ENCODE peak calls at places on chromosomes 2 and 18, in eight cellular contexts. E is epithelial cell of esophagus, V is pancreas, Q is AG10803, Z is right atrium auricular region, K is sigmoid colon, A is AG04450, B is lower leg skin. N is an unnamed sample.

GRCh38 chr2:121471571-121472464 is 58.9 kb upstream of the RNU4ATAC start:
- DNase-seq in K (no peak), B (no peak), E (no peak), Q (peak; percentile 85), V (no peak), A (peak; percentile 36), Z (no peak), N (peak; percentile 80)

GRCh38 chr2:214856116-214856515 is 46.6 kb upstream of the BARD1 start:
- DNase-seq in A (peak; percentile 1), Q (peak; percentile 51), Z (no peak), E (peak; percentile 23), V (no peak), K (no peak), B (no peak), N (peak; percentile 13)

GRCh38 chr18:31143025-31143424 is 19.6 kb downstream of the DSC1 start:
- DNase-seq in V (no peak), Z (no peak), B (no peak), A (no peak), K (no peak), E (peak; percentile 69), Q (no peak), N (no peak)

GRCh38 chr2:232885264-232885961 is 15.3 kb downstream of the SNORC start:
- DNase-seq in B (peak; percentile 81), Z (no peak), E (peak; percentile 54), V (no peak), A (no peak), Q (no peak), K (no peak), N (no peak)

GRCh38 chr2:196821195-196821594 is 12.0 kb upstream of the C2orf66 start:
- DNase-seq in V (no peak), A (peak; percentile 7), E (peak; percentile 37), K (no peak), B (no peak), Q (peak; percentile 33), Z (no peak), N (no peak)

GRCh38 chr2:25009954-25010353 is 31.9 kb upstream of the EFR3B start:
- DNase-seq in Z (no peak), E (peak; percentile 76), K (no peak), V (no peak), B (no peak), Q (no peak), A (no peak), N (no peak)

GRCh38 chr2:172091626-172092566 is 6.6 kb downstream of the DLX1 start:
- DNase-seq in K (no peak), V (no peak), Z (no peak), E (no peak), A (no peak), B (peak; percentile 17), Q (no peak), N (no peak)

GRCh38 chr2:229090231-229090630 is 180.9 kb downstream of the PID1 start:
- DNase-seq in Z (no peak), Q (peak; percentile 10), E (peak; percentile 18), B (no peak), V (no peak), K (no peak), A (no peak), N (no peak)

GRCh38 chr18:68861365-68861764 is 63.5 kb downstream of the CCDC102B start:
- DNase-seq in B (no peak), E (no peak), Z (no peak), K (no peak), Q (no peak), A (no peak), V (no peak), N (no peak)

GRCh38 chr18:59085126-59085794 is 54.4 kb upstream of the SEC11C start:
- DNase-seq in B (no peak), Q (no peak), V (no peak), Z (no peak), E (no peak), K (no peak), A (no peak), N (no peak)

GRCh38 chr2:120625865-120626560 is 109.7 kb upstream of the GLI2 start:
- DNase-seq in E (no peak), A (no peak), K (peak; percentile 58), B (peak; percentile 78), Z (no peak), V (peak; percentile 86), Q (no peak), N (no peak)

GRCh38 chr2:139031722-139032121 is 251.5 kb upstream of the NXPH2 start:
- DNase-seq in B (no peak), Q (no peak), E (peak; percentile 53), K (no peak), Z (no peak), A (no peak), V (no peak), N (peak; percentile 8)

GRCh38 chr2:38610851-38611801 is 8.4 kb upstream of the HNRNPLL start:
- DNase-seq in A (no peak), K (no peak), Q (peak; percentile 28), Z (no peak), E (peak; percentile 81), B (no peak), V (no peak), N (no peak)

GRCh38 chr2:190320696-190321095 is 1.1 kb upstream of the HIBCH start:
- DNase-seq in Z (no peak), E (no peak), A (no peak), Q (no peak), V (no peak), B (no peak), K (no peak), N (no peak)

DNA sequence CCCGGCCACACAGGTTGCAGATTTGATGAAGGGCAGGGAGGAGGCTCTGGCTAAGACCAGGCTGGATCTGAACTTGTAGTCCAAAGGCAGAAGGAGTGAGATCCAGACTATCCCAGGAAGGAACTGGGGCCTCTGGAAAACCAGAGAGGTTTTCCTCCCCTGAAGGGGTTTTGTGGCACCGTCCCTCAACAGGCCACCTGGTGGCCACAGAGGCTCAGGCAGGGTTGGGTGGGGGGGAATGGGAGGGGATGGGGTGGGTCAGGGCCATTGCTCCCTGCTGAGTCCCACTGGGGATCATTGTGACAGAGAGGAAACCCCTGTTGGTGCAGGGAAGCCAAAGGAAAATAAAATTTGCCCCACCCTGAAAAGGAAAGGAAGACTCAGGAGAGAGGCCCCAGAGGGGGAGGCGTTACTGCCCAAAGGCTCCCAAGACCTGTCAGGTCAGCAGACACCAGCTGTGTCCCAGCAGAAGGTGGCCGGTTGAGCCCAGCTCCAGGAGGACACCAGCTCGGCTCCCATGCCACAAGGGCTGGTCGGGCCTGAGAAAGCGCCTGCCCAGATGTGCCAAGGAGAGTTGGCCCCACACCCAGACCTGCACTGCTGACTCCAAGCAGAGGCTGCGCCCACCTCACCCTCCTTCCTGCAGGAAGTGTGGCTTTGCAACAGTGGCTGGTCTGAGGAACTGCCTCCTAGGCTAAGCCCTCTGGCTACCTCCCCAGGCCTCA is 37.3 kb upstream of the PTMA start:
- DNase-seq in A (no peak), Q (no peak), Z (no peak), B (no peak), E (no peak), K (peak; percentile 71), V (no peak), N (no peak)
- TF ChIP-seq CTCF in A (peak; percentile 26), Q (peak; percentile 14), Z (peak; percentile 68), B (no peak), E (peak; percentile 22), K (peak; percentile 35), V (no peak), N (no peak)

GRCh38 chr2:19769513-19769912 is 132.3 kb downstream of the TTC32 start:
- DNase-seq in K (no peak), V (no peak), A (no peak), B (no peak), Z (no peak), Q (no peak), E (peak; percentile 40), N (no peak)
- H3K4me3 ChIP-seq in K (no peak overlapping the region), V (no peak overlapping the region), A (no peak overlapping the region), B (no peak overlapping the region), Z (no peak overlapping the region), Q (no peak overlapping the region), E (no peak overlapping the region), N (no peak overlapping the region)

GRCh38 chr2:112646791-112647720 is 1.3 kb downstream of the SLC20A1 start:
- DNase-seq in Q (no peak), K (peak; percentile 33), V (no peak), A (no peak), B (no peak), E (no peak), Z (peak; percentile 49), N (no peak)

GRCh38 chr2:112644155-112644932 is 1.4 kb upstream of the SLC20A1 start:
- DNase-seq in V (no peak), Z (no peak), Q (peak; percentile 20), A (no peak), B (no peak), E (peak; percentile 70), K (no peak), N (no peak)

GRCh38 chr2:112646102-112646719 is 472 bp downstream of the SLC20A1 start:
- DNase-seq in V (peak; percentile 51), Z (no peak), E (no peak), B (peak; percentile 89), A (no peak), K (peak; percentile 72), Q (no peak), N (no peak)

GRCh38 chr2:112644933-112645395 is 775 bp upstream of the SLC20A1 start:
- DNase-seq in Z (no peak), K (no peak), B (no peak), V (no peak), E (no peak), Q (no peak), A (no peak), N (no peak)

DNA sequence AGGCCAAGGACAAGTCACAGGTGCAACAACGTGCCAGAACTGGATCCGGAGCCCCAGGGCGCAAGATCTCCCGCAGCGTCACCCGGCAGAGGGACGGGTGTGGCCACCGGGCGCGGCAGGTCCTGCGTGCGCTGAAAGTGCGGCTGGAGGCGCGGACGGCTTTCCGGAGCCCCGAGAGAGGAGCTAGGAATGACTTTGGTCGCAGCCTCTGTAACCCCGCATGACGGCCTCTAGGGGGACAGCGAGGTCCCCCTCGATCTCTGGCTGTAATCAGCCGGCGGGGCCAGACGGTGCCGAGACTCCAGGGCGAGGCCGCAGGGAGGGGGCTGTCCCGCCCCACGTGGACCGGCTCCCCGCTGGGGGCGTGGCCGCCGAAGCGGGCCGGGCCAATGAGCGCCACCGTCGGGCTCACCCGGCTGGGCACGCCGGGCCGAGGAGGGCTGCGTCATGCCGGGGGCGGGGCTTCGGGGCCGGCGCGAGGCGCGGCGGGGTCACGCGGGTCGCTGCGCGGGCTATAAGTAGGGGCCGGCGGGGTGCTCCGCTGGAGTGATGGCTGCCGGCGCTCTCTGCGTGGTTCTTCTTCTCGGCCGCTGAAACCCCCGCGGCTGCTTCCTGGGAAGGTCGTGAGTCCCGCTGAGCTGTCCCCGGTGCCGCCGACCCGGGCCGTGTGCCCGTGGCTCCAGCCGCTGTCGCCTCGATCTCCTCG is at the start of gene SLC20A1:
- DNase-seq in Z (peak; percentile 93), E (peak; percentile 94), Q (peak; percentile 90), A (peak; percentile 69), K (peak; percentile 97), V (peak; percentile 96), B (peak; percentile 99), N (peak; percentile 69)
- TF ChIP-seq CTCF in Z (peak; percentile 3), E (peak; percentile 5), Q (peak; percentile 43), A (peak; percentile 32), K (peak; percentile 15), V (no peak), B (no peak), N (peak; percentile 25)

DNA sequence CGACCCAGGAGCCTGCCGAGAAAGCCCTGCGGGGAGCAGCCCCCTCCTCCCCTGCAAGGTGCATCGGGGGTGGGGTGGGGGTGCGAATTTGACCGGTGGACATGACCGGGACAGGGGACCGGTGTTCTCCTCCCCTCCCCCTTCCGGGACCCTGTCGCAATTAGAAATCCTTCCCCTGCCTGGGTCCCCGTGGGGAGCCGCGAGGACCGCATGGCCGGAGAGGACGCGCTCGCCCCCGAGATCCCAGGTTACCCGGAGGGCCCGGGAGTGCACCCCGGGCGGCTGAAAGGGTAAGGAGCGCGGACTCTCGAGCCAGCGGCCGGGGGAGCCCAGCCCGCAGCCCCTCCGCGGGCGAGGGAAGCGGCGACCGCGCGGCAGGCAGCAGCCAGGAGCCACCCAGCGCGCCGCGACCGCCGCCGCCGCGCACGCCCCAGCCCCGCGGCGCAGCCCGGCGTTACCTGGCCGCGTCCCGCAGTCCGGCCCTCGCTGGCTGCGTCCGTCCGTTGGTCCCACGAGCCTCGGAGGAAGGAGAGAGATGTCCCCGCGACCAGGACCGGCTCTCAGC is 477 bp downstream of the DLGAP1 start:
- DNase-seq in B (no peak), V (no peak), Q (no peak), E (no peak), Z (no peak), A (no peak), K (no peak), N (no peak)
- H3K4me3 ChIP-seq in B (peak overlapping the region; percentile 8), V (peak overlapping the region; percentile 45), Q (no peak overlapping the region), E (peak overlapping the region; percentile 13), Z (peak overlapping the region; percentile 48), A (no peak overlapping the region), K (peak overlapping the region; percentile 51), N (peak overlapping the region; percentile 62)

N was measured in astrocyte of the cerebellum.